ENCODE peak calls at places on chromosomes 1 and 21, in eight cellular contexts. W is mammary epithelial cell, N is IMR-90, V is H9, H is H1, T is neural progenitor cell, X is neuronal stem cell, B is fibroblast of lung. Y is an unnamed sample. For H3K4me1, the result is how much of the 10 kb centered on the place peaks cover.

GRCh38 chr1:44820328-44820944 is 12.1 kb downstream of the BTBD19 start:
- DNase-seq in W (no peak), N (no peak), V (no peak), H (no peak), T (no peak), X (no peak), B (no peak), Y (no peak)

GRCh38 chr1:44112486-44112885 is 6.1 kb upstream of the KLF17 start:
- DNase-seq in W (no peak), N (peak), V (no peak), H (no peak), T (no peak), X (no peak), B (peak), Y (peak)

GRCh38 chr1:43573066-43573799 is 42.5 kb downstream of the PTPRF start:
- DNase-seq in W (no peak), N (no peak), V (no peak), H (no peak), T (peak), X (no peak), B (no peak), Y (no peak)

GRCh38 chr1:99646885-99647284 is 972 bp downstream of the PALMD start:
- DNase-seq in W (no peak), N (no peak), V (no peak), H (no peak), T (no peak), X (no peak), B (no peak), Y (no peak)

GRCh38 chr1:27350673-27351540 is 9.1 kb downstream of the SYTL1 start:
- DNase-seq in W (no peak), N (no peak), V (peak), H (peak), T (peak), X (peak), B (peak), Y (peak)

GRCh38 chr1:218660678-218661053 is 315.5 kb downstream of the TGFB2 start:
- DNase-seq in W (peak), N (peak), V (no peak), H (no peak), T (no peak), X (no peak), B (peak), Y (peak)

GRCh38 chr21:38806153-38806941 is 618 bp downstream of the ETS2 start:
- DNase-seq in W (no peak), N (no peak), V (no peak), H (no peak), T (peak), X (peak), B (peak), Y (no peak)

GRCh38 chr1:212968385-212968863 is 18.1 kb downstream of the VASH2 start:
- DNase-seq in W (no peak), N (no peak), V (peak), H (no peak), T (no peak), X (no peak), B (no peak), Y (no peak)

GRCh38 chr1:119409731-119410130 is 5.2 kb upstream of the HSD3B2 start:
- DNase-seq in W (peak), N (peak), V (no peak), H (no peak), T (no peak), X (no peak), B (peak), Y (peak)

GRCh38 chr21:36891692-36892091 is 74.8 kb downstream of the HLCS start:
- DNase-seq in W (no peak), N (no peak), V (no peak), H (no peak), T (no peak), X (no peak), B (peak), Y (peak)

GRCh38 chr21:36325373-36326010 is 5.5 kb downstream of the MORC3 start:
- DNase-seq in W (peak), N (peak), V (no peak), H (no peak), T (no peak), X (no peak), B (peak), Y (peak)

GRCh38 chr1:192131914-192132313 is 26.3 kb upstream of the RGS18 start:
- DNase-seq in W (no peak), N (no peak), V (no peak), H (no peak), T (no peak), X (no peak), B (no peak), Y (no peak)

GRCh38 chr1:28374297-28374696 is 4.8 kb downstream of the PHACTR4 start:
- DNase-seq in W (peak), N (peak), V (no peak), H (no peak), T (no peak), X (no peak), B (peak), Y (peak)

GRCh38 chr1:205324781-205325180 is 3.2 kb upstream of the NUAK2 start:
- DNase-seq in W (no peak), N (peak), V (no peak), H (no peak), T (peak), X (no peak), B (peak), Y (peak)

GRCh38 chr1:68198752-68199151 is 33.6 kb downstream of the WLS start:
- DNase-seq in W (peak), N (peak), V (no peak), H (no peak), T (no peak), X (no peak), B (peak), Y (peak)

GRCh38 chr1:54475357-54476230 is 69.4 kb upstream of the SSBP3 start:
- DNase-seq in W (no peak), N (no peak), V (peak), H (no peak), T (peak), X (no peak), B (no peak), Y (no peak)

GRCh38 chr1:46725736-46726108 is 6.8 kb upstream of the EFCAB14 start:
- DNase-seq in W (peak), N (peak), V (no peak), H (no peak), T (no peak), X (no peak), B (peak), Y (peak)

DNA sequence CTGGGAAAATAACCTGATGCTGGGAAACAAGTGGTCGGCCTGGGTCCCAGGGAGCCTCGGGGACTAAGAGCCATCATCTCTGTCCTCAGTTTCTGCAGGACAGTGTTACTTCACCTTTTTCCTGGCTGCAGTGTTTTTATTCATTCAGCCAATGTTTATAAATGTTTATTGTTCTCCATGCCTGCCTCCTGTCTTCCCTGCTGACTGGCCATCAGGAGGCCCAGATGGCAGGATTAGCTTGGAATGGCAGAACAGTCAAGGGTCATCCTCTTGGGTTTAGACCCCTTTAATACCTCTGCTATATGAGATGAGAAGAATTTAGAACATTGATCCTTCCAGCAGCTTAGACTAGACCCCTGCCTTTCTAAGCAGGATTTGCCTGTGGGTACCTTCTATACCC is 13.3 kb downstream of the MAPKAPK2 start:
- DNase-seq in W (no peak), N (no peak), V (no peak), H (no peak), T (no peak), X (no peak), B (no peak), Y (no peak)
- H3K9ac ChIP-seq in W (no peak), N (no peak), V (no peak), H (no peak), T (no peak), X (no peak), B (no peak), Y (no peak)

GRCh38 chr1:204087893-204088528 is 15.1 kb downstream of the SOX13 start:
- DNase-seq in W (no peak), N (no peak), V (no peak), H (no peak), T (no peak), X (no peak), B (no peak), Y (no peak)
- H3K4me1 ChIP-seq in W (under half), N (under half), V (under half), H (under half), T (half or more), X (under half), B (under half), Y (under half)

DNA sequence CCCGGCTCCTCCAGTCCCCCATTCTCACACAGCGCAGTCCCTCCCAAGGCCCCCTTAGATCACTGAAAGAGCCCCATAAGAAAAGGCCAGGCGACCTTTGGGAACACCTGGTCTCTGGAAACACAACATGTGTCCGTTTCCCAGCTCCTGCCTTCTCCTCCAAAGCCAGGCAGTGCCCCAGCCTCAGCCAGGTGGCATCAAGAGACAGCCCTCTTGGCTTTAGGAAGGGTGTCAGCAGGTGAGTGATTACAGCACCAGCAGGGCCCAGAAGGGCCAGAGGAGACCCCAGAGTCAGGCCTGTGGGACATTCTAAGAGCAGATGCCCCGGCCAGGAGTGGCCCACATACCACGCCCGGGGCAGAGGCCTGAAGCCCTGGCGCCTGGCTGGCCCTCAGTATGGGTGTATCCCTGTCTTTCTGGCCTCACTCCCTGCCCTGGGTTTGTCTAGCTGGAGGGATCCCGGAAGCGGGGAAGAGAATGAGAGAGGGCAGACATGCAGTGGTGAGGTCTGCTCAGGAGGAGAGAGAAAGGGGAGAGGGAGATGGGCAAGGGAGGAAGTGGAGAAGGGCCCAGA is 109.2 kb downstream of the CASZ1 start:
- DNase-seq in W (no peak), N (no peak), V (no peak), H (no peak), T (no peak), X (no peak), B (no peak), Y (no peak)
- H3K4me2 ChIP-seq in W (no peak), N (no peak), V (no peak), H (no peak), T (no peak), X (no peak), B (no peak), Y (no peak)

GRCh38 chr1:202589190-202589680 is 121.0 kb downstream of the SYT2 start:
- DNase-seq in W (peak), N (peak), V (peak), H (peak), T (no peak), X (no peak), B (peak), Y (peak)

GRCh38 chr1:202590119-202590518 is 120.1 kb downstream of the SYT2 start:
- DNase-seq in W (no peak), N (no peak), V (no peak), H (no peak), T (no peak), X (no peak), B (no peak), Y (no peak)

GRCh38 chr1:202587859-202588480 is 122.3 kb downstream of the SYT2 start:
- DNase-seq in W (no peak), N (no peak), V (no peak), H (no peak), T (no peak), X (no peak), B (no peak), Y (no peak)

GRCh38 chr1:202590975-202591411 is 119.3 kb downstream of the SYT2 start:
- DNase-seq in W (peak), N (no peak), V (no peak), H (no peak), T (no peak), X (no peak), B (no peak), Y (no peak)

DNA sequence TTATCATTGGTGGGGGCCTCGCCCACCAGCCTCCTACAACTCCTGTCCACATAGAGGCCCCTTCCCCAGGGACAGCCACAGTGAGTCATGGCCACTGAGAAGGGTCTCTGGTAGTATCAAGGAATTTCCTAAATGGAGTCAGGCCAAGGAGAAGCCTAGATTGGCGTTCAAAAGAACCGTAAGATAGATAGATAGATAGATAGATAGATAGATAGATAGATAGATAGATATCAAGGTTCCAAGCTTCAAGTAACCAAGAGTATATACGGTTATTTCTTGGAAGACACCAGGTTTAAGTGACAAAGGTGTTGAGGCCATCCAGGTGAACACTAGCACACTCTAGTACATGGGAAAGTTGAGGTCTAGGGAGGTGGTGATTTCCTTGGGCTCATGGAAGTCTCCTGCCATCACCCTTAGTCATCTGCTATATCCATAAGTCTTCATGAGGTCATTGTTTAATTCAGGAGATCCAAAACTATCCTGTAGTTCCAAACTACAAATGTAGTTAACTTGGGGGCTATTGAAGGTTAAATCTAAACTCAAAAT is 121.5 kb downstream of the SYT2 start:
- DNase-seq in W (no peak), N (no peak), V (no peak), H (no peak), T (no peak), X (no peak), B (no peak), Y (no peak)
- H3K9ac ChIP-seq in W (peak), N (no peak), V (no peak), H (no peak), T (no peak), X (no peak), B (no peak), Y (peak)

GRCh38 chr1:228791782-228792181 is 56.5 kb downstream of the RHOU start:
- DNase-seq in W (no peak), N (no peak), V (no peak), H (no peak), T (no peak), X (no peak), B (no peak), Y (no peak)

GRCh38 chr1:228792601-228793000 is 57.3 kb downstream of the RHOU start:
- DNase-seq in W (no peak), N (no peak), V (no peak), H (no peak), T (no peak), X (no peak), B (no peak), Y (no peak)

GRCh38 chr1:228794173-228794572 is 58.9 kb downstream of the RHOU start:
- DNase-seq in W (no peak), N (no peak), V (no peak), H (no peak), T (no peak), X (no peak), B (peak), Y (peak)

GRCh38 chr1:228794810-228795209 is 59.5 kb downstream of the RHOU start:
- DNase-seq in W (no peak), N (no peak), V (no peak), H (no peak), T (no peak), X (no peak), B (no peak), Y (no peak)

DNA sequence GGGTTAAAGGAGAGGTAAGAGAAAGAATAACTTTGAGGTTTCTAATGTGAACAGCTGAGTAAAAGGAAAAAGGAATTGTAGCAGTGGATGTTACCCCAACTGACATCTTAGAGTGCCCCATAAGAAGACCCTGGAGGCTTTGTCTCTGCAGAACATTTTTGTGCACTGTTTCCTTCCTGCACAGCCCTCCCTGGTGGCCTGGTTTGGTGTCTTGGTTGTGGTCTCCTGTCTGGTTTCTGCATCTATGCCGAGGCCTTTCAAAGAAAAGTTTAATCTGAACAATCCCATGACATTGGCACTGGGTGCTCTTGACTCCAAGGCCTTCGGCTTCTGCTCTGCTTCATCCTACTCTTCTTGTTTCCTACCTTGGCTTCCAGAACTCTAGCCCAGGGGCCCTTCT is 57.8 kb downstream of the RHOU start:
- DNase-seq in W (no peak), N (no peak), V (no peak), H (no peak), T (no peak), X (no peak), B (no peak), Y (no peak)
- H3K4me1 ChIP-seq in W (under half), N (under half), V (under half), H (under half), T (under half), X (under half), B (under half), Y (under half)

GRCh38 chr1:226964068-226964425 is 24.0 kb downstream of the COQ8A start:
- DNase-seq in W (no peak), N (no peak), V (no peak), H (no peak), T (no peak), X (no peak), B (no peak), Y (no peak)
- H3K4me2 ChIP-seq in W (no peak), N (no peak), V (no peak), H (no peak), T (no peak), X (no peak), B (no peak), Y (no peak)

GRCh38 chr1:66341446-66342089 is 192.4 kb upstream of the SGIP1 start:
- DNase-seq in W (no peak), N (no peak), V (no peak), H (no peak), T (no peak), X (no peak), B (no peak), Y (no peak)
- H3K9ac ChIP-seq in W (no peak), N (no peak), V (peak), H (no peak), T (no peak), X (no peak), B (no peak), Y (no peak)

DNA sequence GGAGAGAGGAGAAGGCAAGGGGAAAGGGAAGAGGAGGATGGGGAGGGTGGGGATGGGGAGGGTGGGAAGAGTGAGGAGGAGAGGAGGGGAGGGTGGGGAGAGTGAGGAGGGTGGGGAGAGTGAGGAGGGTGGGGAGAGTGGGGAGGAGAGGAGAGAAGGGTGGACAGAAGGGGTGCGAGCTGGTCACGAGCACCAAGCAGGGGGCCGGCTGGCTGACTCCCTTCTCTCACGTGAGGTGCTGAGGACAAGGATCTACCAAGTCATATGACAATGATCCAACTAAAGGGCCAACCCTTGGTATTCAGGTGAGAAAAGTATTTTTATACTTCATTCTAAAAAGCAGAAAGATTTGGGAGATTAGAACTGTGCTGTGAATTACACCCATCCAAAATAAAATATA is 51.8 kb downstream of the COQ8A start:
- DNase-seq in W (no peak), N (no peak), V (no peak), H (no peak), T (no peak), X (no peak), B (no peak), Y (no peak)
- H3K4me1 ChIP-seq in W (under half), N (under half), V (under half), H (under half), T (half or more), X (under half), B (under half), Y (under half)